ENCODE peak calls at places on chromosomes 5 and 9, in four cellular contexts. One of them, this sample, is unnamed.
A peak's percentile ranks its signal among the peaks of the same experiment; 100 is the strongest.

GRCh38 chr5:154421868-154422267 is 23.9 kb upstream of the SAP30L start:
- DNase-seq in uterus: no peak
- DNase-seq in GM06990: no peak
- DNase-seq in PC-9: no peak
- DNase-seq in this sample: no peak

GRCh38 chr9:37338218-37338617 is 84.3 kb upstream of the GRHPR start:
- DNase-seq in uterus: no peak
- DNase-seq in GM06990: no peak
- DNase-seq in PC-9: no peak
- DNase-seq in this sample: no peak

GRCh38 chr9:136845465-136846261 is 3.4 kb downstream of the AJM1 start:
- DNase-seq in uterus: no peak
- DNase-seq in GM06990: no peak
- DNase-seq in PC-9: no peak
- DNase-seq in this sample: no peak

GRCh38 chr9:135840539-135840938 is 66.8 kb downstream of the CAMSAP1 start:
- DNase-seq in uterus: no peak
- DNase-seq in GM06990: no peak
- DNase-seq in PC-9: no peak
- DNase-seq in this sample: no peak

GRCh38 chr5:154755361-154756202 is at the start of gene LARP1:
- DNase-seq in uterus: no peak
- DNase-seq in GM06990: peak; percentile 61
- DNase-seq in PC-9: no peak
- DNase-seq in this sample: no peak

GRCh38 chr5:123787136-123787535 is 275.2 kb downstream of the CSNK1G3 start:
- DNase-seq in uterus: no peak
- DNase-seq in GM06990: no peak
- DNase-seq in PC-9: no peak
- DNase-seq in this sample: no peak

GRCh38 chr5:113574417-113574816 is 60.9 kb downstream of the YTHDC2 start:
- DNase-seq in uterus: no peak
- DNase-seq in GM06990: no peak
- DNase-seq in PC-9: no peak
- DNase-seq in this sample: peak; percentile 94

GRCh38 chr9:104879555-104880318 is 48.2 kb downstream of the ABCA1 start:
- DNase-seq in uterus: no peak
- DNase-seq in GM06990: no peak
- DNase-seq in PC-9: no peak
- DNase-seq in this sample: peak; percentile 58

GRCh38 chr5:40871177-40871576 is 30.0 kb downstream of the CARD6 start:
- DNase-seq in uterus: no peak
- DNase-seq in GM06990: no peak
- DNase-seq in PC-9: peak; percentile 55
- DNase-seq in this sample: peak; percentile 10

GRCh38 chr9:78685471-78685870 is 388.5 kb downstream of the PSAT1 start:
- DNase-seq in uterus: no peak
- DNase-seq in GM06990: no peak
- DNase-seq in PC-9: no peak
- DNase-seq in this sample: no peak

GRCh38 chr5:155091063-155091648 is 77.6 kb downstream of the KIF4B start:
- DNase-seq in uterus: no peak
- DNase-seq in GM06990: no peak
- DNase-seq in PC-9: no peak
- DNase-seq in this sample: no peak

GRCh38 chr9:99030082-99030481 is 74.8 kb upstream of the TGFBR1 start:
- DNase-seq in uterus: no peak
- DNase-seq in GM06990: no peak
- DNase-seq in PC-9: peak; percentile 79
- DNase-seq in this sample: peak; percentile 92

GRCh38 chr5:133423031-133423617 is 189.2 kb downstream of the FSTL4 start:
- DNase-seq in uterus: no peak
- DNase-seq in GM06990: no peak
- DNase-seq in PC-9: no peak
- DNase-seq in this sample: no peak

GRCh38 chr5:60945760-60946253 is 802 bp downstream of the NDUFAF2 start:
- DNase-seq in uterus: no peak
- DNase-seq in GM06990: no peak
- DNase-seq in PC-9: peak; percentile 35
- DNase-seq in this sample: peak; percentile 59

GRCh38 chr5:69242215-69242927 is 7.7 kb downstream of the CDK7 start:
- DNase-seq in uterus: no peak
- DNase-seq in GM06990: no peak
- DNase-seq in PC-9: no peak
- DNase-seq in this sample: no peak

GRCh38 chr5:56326116-56326515 is 93.0 kb upstream of the ANKRD55 start:
- DNase-seq in uterus: no peak
- DNase-seq in GM06990: no peak
- DNase-seq in PC-9: no peak
- DNase-seq in this sample: no peak

GRCh38 chr5:14557203-14557725 is 24.3 kb upstream of the OTULINL start:
- DNase-seq in uterus: no peak
- DNase-seq in GM06990: no peak
- DNase-seq in PC-9: no peak
- DNase-seq in this sample: no peak

GRCh38 chr9:132983814-132984201 is 5.3 kb downstream of the GFI1B start:
- DNase-seq in uterus: no peak
- DNase-seq in GM06990: no peak
- DNase-seq in PC-9: no peak
- DNase-seq in this sample: no peak

GRCh38 chr5:36279054-36279698 is 22.5 kb downstream of the RANBP3L start:
- DNase-seq in uterus: no peak
- DNase-seq in GM06990: no peak
- DNase-seq in PC-9: no peak
- DNase-seq in this sample: peak; percentile 76

GRCh38 chr9:117779760-117780159 is 75.6 kb downstream of the TLR4 start:
- DNase-seq in uterus: no peak
- DNase-seq in GM06990: no peak
- DNase-seq in PC-9: no peak
- DNase-seq in this sample: no peak

GRCh38 chr9:107620801-107621200 is 131.2 kb upstream of the KLF4 start:
- DNase-seq in uterus: peak; percentile 51
- DNase-seq in GM06990: no peak
- DNase-seq in PC-9: no peak
- DNase-seq in this sample: no peak

GRCh38 chr9:113599647-113600476 is 136.3 kb downstream of the RGS3 start:
- DNase-seq in uterus: no peak
- DNase-seq in GM06990: no peak
- DNase-seq in PC-9: peak; percentile 22
- DNase-seq in this sample: peak; percentile 87

GRCh38 chr9:113596616-113597320 is 133.2 kb downstream of the RGS3 start:
- DNase-seq in uterus: no peak
- DNase-seq in GM06990: no peak
- DNase-seq in PC-9: no peak
- DNase-seq in this sample: no peak

GRCh38 chr9:113598883-113599282 is 135.4 kb downstream of the RGS3 start:
- DNase-seq in uterus: no peak
- DNase-seq in GM06990: no peak
- DNase-seq in PC-9: no peak
- DNase-seq in this sample: no peak

GRCh38 chr9:113598451-113598850 is 134.9 kb downstream of the RGS3 start:
- DNase-seq in uterus: no peak
- DNase-seq in GM06990: no peak
- DNase-seq in PC-9: no peak
- DNase-seq in this sample: no peak

DNA sequence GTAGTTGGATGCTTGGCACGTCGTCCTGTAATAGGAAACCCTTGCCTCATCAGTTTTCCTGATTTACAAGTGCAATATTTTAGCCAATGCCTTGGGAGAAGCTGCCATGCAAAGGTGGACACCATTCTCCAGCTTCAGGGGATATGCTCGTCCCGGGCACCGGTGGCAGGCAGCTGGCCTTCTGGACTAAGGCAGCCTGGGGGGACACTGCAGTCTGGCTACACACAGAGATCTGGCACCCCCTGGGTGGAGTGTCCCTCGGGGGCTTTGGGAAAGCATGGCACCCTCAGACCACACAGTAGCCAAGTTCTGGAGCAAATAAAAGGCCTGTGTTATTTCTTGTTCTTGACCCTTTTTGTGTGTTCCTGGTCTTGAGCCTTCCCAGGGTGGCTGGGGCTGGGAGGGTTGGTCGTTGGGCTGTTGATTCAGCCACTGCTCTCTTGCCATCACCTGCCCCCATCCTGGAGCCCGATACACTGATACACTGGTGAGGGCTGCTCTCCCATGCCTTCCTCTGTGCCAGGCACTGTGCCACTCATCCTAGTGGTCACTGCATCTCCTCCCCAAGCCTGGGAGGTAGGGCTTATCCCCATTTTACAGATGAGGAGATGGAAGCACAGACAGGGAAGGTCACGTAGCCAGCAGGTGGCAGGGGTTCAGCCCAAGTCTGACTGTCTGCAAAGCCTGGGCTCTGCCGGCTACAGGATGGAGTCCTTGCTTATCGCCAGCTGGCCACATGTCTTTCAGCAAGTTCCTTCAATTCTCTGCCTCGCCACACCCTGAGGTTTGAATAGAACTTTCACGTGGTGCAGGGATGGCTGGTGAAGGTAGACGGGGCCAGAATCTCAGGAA is 134.1 kb downstream of the RGS3 start:
- DNase-seq in uterus: no peak
- DNase-seq in GM06990: no peak
- DNase-seq in PC-9: no peak
- DNase-seq in this sample: no peak
- TF ChIP-seq CTCF in uterus: no peak
- TF ChIP-seq CTCF in GM06990: no peak
- TF ChIP-seq CTCF in PC-9: no peak
- TF ChIP-seq CTCF in this sample: no peak

DNA sequence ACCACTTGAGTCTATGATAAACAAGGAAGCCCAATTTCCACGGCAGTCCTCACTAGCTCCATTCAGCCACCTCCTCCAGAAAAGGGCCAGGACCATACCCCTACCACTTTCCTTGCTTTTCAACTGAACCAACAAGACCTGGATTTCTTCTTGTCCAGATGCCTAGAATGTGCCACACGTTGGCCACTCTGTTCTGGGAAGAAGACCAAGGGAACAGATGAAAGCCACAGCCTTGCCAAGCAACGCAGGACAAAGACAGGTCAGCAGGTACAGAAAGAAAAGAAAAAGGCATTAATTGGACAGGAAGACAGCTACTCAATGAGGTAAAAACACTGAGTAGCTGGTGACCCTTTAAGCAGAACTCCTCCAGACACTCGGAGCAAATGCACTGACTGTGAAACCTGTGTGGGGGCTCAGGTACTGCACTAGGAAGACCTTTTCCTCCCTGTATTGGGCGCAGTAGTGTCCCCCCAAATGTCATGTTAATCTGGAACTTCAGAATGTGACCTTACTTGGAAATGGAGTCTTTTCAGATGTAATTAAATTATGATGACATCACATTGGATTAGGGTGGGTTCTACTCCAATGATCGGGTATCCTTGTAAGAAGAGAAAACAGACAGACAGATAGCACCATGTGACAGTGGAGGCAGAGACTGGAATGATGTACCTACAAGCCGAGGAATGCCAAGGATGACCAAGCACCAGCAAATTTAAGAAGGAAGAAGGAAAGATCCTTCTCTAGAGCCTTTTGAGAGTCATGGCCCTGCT is 2.0 kb downstream of the CCNJL start:
- DNase-seq in uterus: no peak
- DNase-seq in GM06990: no peak
- DNase-seq in PC-9: no peak
- DNase-seq in this sample: no peak
- H3K4me3 ChIP-seq in uterus: no peak overlapping the region
- H3K4me3 ChIP-seq in GM06990: no peak overlapping the region
- H3K4me3 ChIP-seq in PC-9: no peak overlapping the region
- H3K4me3 ChIP-seq in this sample: no peak overlapping the region

GRCh38 chr5:29701600-29701999 is 1491.9 kb upstream of the CDH6 start:
- DNase-seq in uterus: no peak
- DNase-seq in GM06990: no peak
- DNase-seq in PC-9: no peak
- DNase-seq in this sample: no peak

GRCh38 chr5:29702875-29703274 is 1490.6 kb upstream of the CDH6 start:
- DNase-seq in uterus: no peak
- DNase-seq in GM06990: no peak
- DNase-seq in PC-9: no peak
- DNase-seq in this sample: no peak

GRCh38 chr5:29697786-29698414 is 1495.6 kb upstream of the CDH6 start:
- DNase-seq in uterus: no peak
- DNase-seq in GM06990: no peak
- DNase-seq in PC-9: no peak
- DNase-seq in this sample: no peak
- TF ChIP-seq CTCF in uterus: no peak
- TF ChIP-seq CTCF in GM06990: no peak
- TF ChIP-seq CTCF in PC-9: peak; percentile 49
- TF ChIP-seq CTCF in this sample: no peak

GRCh38 chr5:57783693-57784092 is 301.1 kb upstream of the ACTBL2 start:
- DNase-seq in uterus: no peak
- DNase-seq in GM06990: no peak
- DNase-seq in PC-9: no peak
- DNase-seq in this sample: no peak

GRCh38 chr5:57780959-57781325 is 298.3 kb upstream of the ACTBL2 start:
- DNase-seq in uterus: no peak
- DNase-seq in GM06990: no peak
- DNase-seq in PC-9: no peak
- DNase-seq in this sample: no peak

GRCh38 chr5:57785946-57786345 is 303.3 kb upstream of the ACTBL2 start:
- DNase-seq in uterus: no peak
- DNase-seq in GM06990: no peak
- DNase-seq in PC-9: no peak
- DNase-seq in this sample: no peak

GRCh38 chr5:57780306-57780958 is 297.8 kb upstream of the ACTBL2 start:
- DNase-seq in uterus: no peak
- DNase-seq in GM06990: no peak
- DNase-seq in PC-9: peak; percentile 36
- DNase-seq in this sample: no peak

DNA sequence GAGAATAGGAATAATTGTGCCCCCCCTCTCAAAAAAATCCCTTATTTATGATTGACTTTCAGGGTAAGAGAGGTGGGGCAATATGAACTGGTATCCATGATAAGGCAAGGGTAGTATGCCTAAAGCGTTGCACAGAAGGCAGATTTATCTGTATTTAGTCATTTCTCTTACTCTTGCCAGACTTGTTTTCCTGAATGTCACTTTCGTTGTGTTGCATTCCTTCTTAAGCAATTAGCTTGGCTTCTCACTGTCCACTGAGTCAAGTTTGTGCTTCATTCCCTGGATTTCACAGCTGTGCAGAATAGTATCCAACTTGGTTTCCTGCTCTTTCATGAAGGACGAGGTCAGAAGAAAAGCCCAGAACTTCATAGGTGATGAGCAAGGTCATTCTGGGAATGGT is 301.5 kb upstream of the ACTBL2 start:
- DNase-seq in uterus: no peak
- DNase-seq in GM06990: no peak
- DNase-seq in PC-9: peak; percentile 59
- DNase-seq in this sample: no peak
- H3K4me3 ChIP-seq in uterus: no peak overlapping the region
- H3K4me3 ChIP-seq in GM06990: no peak overlapping the region
- H3K4me3 ChIP-seq in PC-9: no peak overlapping the region
- H3K4me3 ChIP-seq in this sample: no peak overlapping the region

This sample was measured in astrocyte of the spinal cord.